ENCODE peak calls at places on chromosomes 4 and X, in eight cellular contexts. B, H, U, X, Z, A, Q and C are unnamed samples.

GRCh38 chrX:49242545-49243066 is 7.3 kb downstream of the CCDC22 start:
- DNase-seq in B (no peak), H (no peak), U (no peak), X (no peak), Z (no peak), A (no peak), Q (peak), C (no peak)

GRCh38 chrX:19566359-19567141 is 51.2 kb upstream of the MAP3K15 start:
- DNase-seq in B (no peak), H (no peak), U (no peak), X (peak), Z (no peak), A (no peak), Q (no peak), C (no peak)

GRCh38 chrX:131287556-131288179 is 1.4 kb downstream of the IGSF1 start:
- DNase-seq in B (no peak), H (no peak), U (no peak), X (no peak), Z (no peak), A (no peak), Q (no peak), C (peak)

GRCh38 chr4:74540193-74540592 is 95.3 kb downstream of the AREG start:
- DNase-seq in B (no peak), H (no peak), U (no peak), X (peak), Z (no peak), A (no peak), Q (peak), C (no peak)

GRCh38 chr4:86771141-86771540 is 78.0 kb downstream of the SLC10A6 start:
- DNase-seq in B (no peak), H (no peak), U (no peak), X (no peak), Z (no peak), A (no peak), Q (no peak), C (no peak)

GRCh38 chr4:66750273-66750672 is 795.0 kb downstream of the CENPC start:
- DNase-seq in B (no peak), H (no peak), U (no peak), X (no peak), Z (no peak), A (no peak), Q (peak), C (peak)

GRCh38 chr4:181792641-181793612 is 450.3 kb upstream of the TENM3 start:
- DNase-seq in B (no peak), H (no peak), U (no peak), X (no peak), Z (no peak), A (no peak), Q (no peak), C (no peak)

GRCh38 chrX:11137543-11138139 is 26.5 kb downstream of the HCCS start:
- DNase-seq in B (no peak), H (no peak), U (no peak), X (peak), Z (no peak), A (no peak), Q (peak), C (peak)

GRCh38 chr4:7830747-7831146 is 108.9 kb downstream of the AFAP1 start:
- DNase-seq in B (no peak), H (no peak), U (no peak), X (no peak), Z (no peak), A (no peak), Q (no peak), C (no peak)

GRCh38 chr4:82721819-82722423 is 76.7 kb downstream of the SCD5 start:
- DNase-seq in B (no peak), H (no peak), U (no peak), X (peak), Z (peak), A (peak), Q (peak), C (peak)

GRCh38 chrX:72676465-72676864 is 37.6 kb downstream of the PHKA1 start:
- DNase-seq in B (no peak), H (no peak), U (no peak), X (no peak), Z (no peak), A (no peak), Q (no peak), C (no peak)

GRCh38 chr4:163091685-163092034 is 75.0 kb downstream of the NAF1 start:
- DNase-seq in B (no peak), H (no peak), U (no peak), X (no peak), Z (no peak), A (no peak), Q (no peak), C (no peak)

GRCh38 chr4:123621072-123621705 is 224.6 kb downstream of the SPRY1 start:
- DNase-seq in B (no peak), H (no peak), U (no peak), X (no peak), Z (peak), A (no peak), Q (peak), C (no peak)

GRCh38 chrX:15206306-15206705 is 63.6 kb downstream of the ASB9 start:
- DNase-seq in B (no peak), H (no peak), U (no peak), X (no peak), Z (no peak), A (no peak), Q (no peak), C (no peak)

GRCh38 chr4:153267013-153267412 is 62.8 kb downstream of the TRIM2 start:
- DNase-seq in B (no peak), H (no peak), U (no peak), X (no peak), Z (no peak), A (no peak), Q (peak), C (no peak)

GRCh38 chr4:84878090-84878489 is 88.4 kb downstream of the WDFY3 start:
- DNase-seq in B (no peak), H (no peak), U (no peak), X (no peak), Z (no peak), A (no peak), Q (peak), C (no peak)

GRCh38 chrX:44914532-44915198 is 41.7 kb downstream of the KDM6A start:
- DNase-seq in B (no peak), H (no peak), U (no peak), X (no peak), Z (no peak), A (no peak), Q (peak), C (no peak)

GRCh38 chr4:19224820-19225219 is 1026.9 kb upstream of the SLIT2 start:
- DNase-seq in B (no peak), H (no peak), U (no peak), X (peak), Z (no peak), A (no peak), Q (peak), C (peak)

GRCh38 chr4:10120943-10121567 is 4.5 kb upstream of the WDR1 start:
- DNase-seq in B (no peak), H (no peak), U (no peak), X (no peak), Z (no peak), A (no peak), Q (no peak), C (peak)